ENCODE peak calls at places on chromosomes 3 and 15, in five cellular contexts. One of them, this sample, is unnamed.

GRCh38 chr15:88155310-88155709 is 101.2 kb downstream of the NTRK3 start:
- ATAC-seq in mucosa of descending colon: no peak
- ATAC-seq in naive thymus-derived CD4-positive, alpha-beta T cell: no peak
- ATAC-seq in activated CD8-positive, alpha-beta memory T cell treated with anti-CD3 and anti-CD28 coated beads, Interleukin-2, amount 10 ng/mL, durations not matched to agents 7 days and 5 days: no peak
- ATAC-seq in left ventricle myocardium superior: no peak
- ATAC-seq in this sample: no peak

GRCh38 chr15:43648649-43649429 is at the start of gene CATSPER2:
- ATAC-seq in left ventricle myocardium superior: peak
- ATAC-seq in mucosa of descending colon: peak
- ATAC-seq in naive thymus-derived CD4-positive, alpha-beta T cell: peak
- ATAC-seq in activated CD8-positive, alpha-beta memory T cell treated with anti-CD3 and anti-CD28 coated beads, Interleukin-2, amount 10 ng/mL, durations not matched to agents 7 days and 5 days: peak
- ATAC-seq in this sample: no peak

GRCh38 chr3:49492969-49493368 is 22.9 kb downstream of the DAG1 start:
- ATAC-seq in mucosa of descending colon: no peak
- ATAC-seq in naive thymus-derived CD4-positive, alpha-beta T cell: no peak
- ATAC-seq in activated CD8-positive, alpha-beta memory T cell treated with anti-CD3 and anti-CD28 coated beads, Interleukin-2, amount 10 ng/mL, durations not matched to agents 7 days and 5 days: no peak
- ATAC-seq in left ventricle myocardium superior: no peak
- ATAC-seq in this sample: no peak

GRCh38 chr3:125014570-125015179 is 41.1 kb downstream of the HEG1 start:
- ATAC-seq in naive thymus-derived CD4-positive, alpha-beta T cell: no peak
- ATAC-seq in activated CD8-positive, alpha-beta memory T cell treated with anti-CD3 and anti-CD28 coated beads, Interleukin-2, amount 10 ng/mL, durations not matched to agents 7 days and 5 days: no peak
- ATAC-seq in left ventricle myocardium superior: peak
- ATAC-seq in mucosa of descending colon: no peak
- ATAC-seq in this sample: no peak

GRCh38 chr3:136267235-136267634 is 17.1 kb downstream of the PCCB start:
- ATAC-seq in activated CD8-positive, alpha-beta memory T cell treated with anti-CD3 and anti-CD28 coated beads, Interleukin-2, amount 10 ng/mL, durations not matched to agents 7 days and 5 days: no peak
- ATAC-seq in mucosa of descending colon: no peak
- ATAC-seq in left ventricle myocardium superior: no peak
- ATAC-seq in naive thymus-derived CD4-positive, alpha-beta T cell: no peak
- ATAC-seq in this sample: no peak

GRCh38 chr15:66287461-66288055 is 5.8 kb upstream of the DIS3L start:
- ATAC-seq in left ventricle myocardium superior: no peak
- ATAC-seq in activated CD8-positive, alpha-beta memory T cell treated with anti-CD3 and anti-CD28 coated beads, Interleukin-2, amount 10 ng/mL, durations not matched to agents 7 days and 5 days: no peak
- ATAC-seq in naive thymus-derived CD4-positive, alpha-beta T cell: peak
- ATAC-seq in mucosa of descending colon: no peak
- ATAC-seq in this sample: no peak

GRCh38 chr3:64798316-64798715 is 110.5 kb upstream of the ADAMTS9 start:
- ATAC-seq in left ventricle myocardium superior: peak
- ATAC-seq in naive thymus-derived CD4-positive, alpha-beta T cell: no peak
- ATAC-seq in activated CD8-positive, alpha-beta memory T cell treated with anti-CD3 and anti-CD28 coated beads, Interleukin-2, amount 10 ng/mL, durations not matched to agents 7 days and 5 days: no peak
- ATAC-seq in mucosa of descending colon: no peak
- ATAC-seq in this sample: no peak

GRCh38 chr3:98540346-98540745 is 8.6 kb downstream of the GPR15 start:
- ATAC-seq in mucosa of descending colon: peak
- ATAC-seq in naive thymus-derived CD4-positive, alpha-beta T cell: no peak
- ATAC-seq in activated CD8-positive, alpha-beta memory T cell treated with anti-CD3 and anti-CD28 coated beads, Interleukin-2, amount 10 ng/mL, durations not matched to agents 7 days and 5 days: peak
- ATAC-seq in left ventricle myocardium superior: no peak
- ATAC-seq in this sample: peak

This sample was measured in stimulated activated memory B cell treated with anti-CD40 and anti-IgM and Interleukin-4, amounts not matched to agents 10 μg/mL and 1 μg/mL and 100 μg/mL, for 72 hours.